ENCODE peak calls at places on chromosomes 3 and 15, in nine cellular contexts. Q, L, N, R, O, Z, T, M and K are unnamed samples.

GRCh38 chr3:48013288-48013980 is 2.8 kb downstream of the MAP4 start:
- DNase-seq in Q (no peak), L (no peak), N (no peak), R (peak), O (no peak), Z (no peak), T (peak), M (no peak), K (no peak)

GRCh38 chr3:38264779-38265178 is 833 bp upstream of the SLC22A13 start:
- DNase-seq in Q (no peak), L (no peak), N (no peak), R (no peak), O (no peak), Z (no peak), T (no peak), M (no peak), K (no peak)

GRCh38 chr15:43095708-43096347 is 10.0 kb downstream of the UBR1 start:
- DNase-seq in Q (no peak), L (no peak), N (no peak), R (no peak), O (no peak), Z (no peak), T (no peak), M (no peak), K (no peak)

GRCh38 chr15:90126457-90127435 is 24.5 kb upstream of the IDH2 start:
- DNase-seq in Q (no peak), L (no peak), N (no peak), R (no peak), O (no peak), Z (peak), T (no peak), M (peak), K (no peak)

GRCh38 chr15:63198752-63199250 is 9.4 kb downstream of the RAB8B start:
- DNase-seq in Q (no peak), L (no peak), N (no peak), R (no peak), O (no peak), Z (no peak), T (no peak), M (no peak), K (no peak)

GRCh38 chr3:160163259-160163878 is 61.9 kb upstream of the C3orf80 start:
- DNase-seq in Q (no peak), L (no peak), N (no peak), R (peak), O (no peak), Z (no peak), T (peak), M (no peak), K (no peak)

GRCh38 chr3:186901135-186901734 is 29.1 kb upstream of the ST6GAL1 start:
- DNase-seq in Q (no peak), L (no peak), N (no peak), R (no peak), O (no peak), Z (no peak), T (no peak), M (no peak), K (no peak)

GRCh38 chr3:151931171-151931570 is 57.7 kb downstream of the SUCNR1 start:
- DNase-seq in Q (no peak), L (no peak), N (no peak), R (no peak), O (no peak), Z (no peak), T (no peak), M (no peak), K (no peak)

GRCh38 chr15:67018026-67018425 is 47.4 kb upstream of the SMAD3 start:
- DNase-seq in Q (no peak), L (no peak), N (no peak), R (no peak), O (no peak), Z (no peak), T (no peak), M (no peak), K (no peak)

GRCh38 chr3:129530331-129530761 is 1.9 kb downstream of the RHO start:
- DNase-seq in Q (no peak), L (peak), N (no peak), R (peak), O (no peak), Z (no peak), T (no peak), M (no peak), K (no peak)

GRCh38 chr15:37931321-37931720 is 3.1 kb upstream of the TMCO5A start:
- DNase-seq in Q (no peak), L (no peak), N (no peak), R (no peak), O (no peak), Z (no peak), T (no peak), M (no peak), K (no peak)

GRCh38 chr3:148227534-148227933 is 470.2 kb upstream of the AGTR1 start:
- DNase-seq in Q (no peak), L (no peak), N (no peak), R (peak), O (no peak), Z (no peak), T (no peak), M (no peak), K (no peak)

GRCh38 chr15:28106294-28107110 is 7.4 kb upstream of the OCA2 start:
- DNase-seq in Q (peak), L (no peak), N (no peak), R (no peak), O (peak), Z (no peak), T (no peak), M (no peak), K (no peak)

GRCh38 chr3:1962531-1963090 is 136.1 kb upstream of the CNTN4 start:
- DNase-seq in Q (no peak), L (no peak), N (no peak), R (no peak), O (no peak), Z (no peak), T (no peak), M (no peak), K (no peak)

GRCh38 chr3:171347017-171347979 is 112.9 kb downstream of the TNIK start:
- DNase-seq in Q (no peak), L (no peak), N (peak), R (no peak), O (no peak), Z (no peak), T (peak), M (no peak), K (peak)

GRCh38 chr3:150421256-150421655 is 13.2 kb downstream of the TSC22D2 start:
- DNase-seq in Q (no peak), L (no peak), N (no peak), R (no peak), O (no peak), Z (no peak), T (no peak), M (no peak), K (no peak)

GRCh38 chr3:168517514-168518071 is 421.9 kb upstream of the GOLIM4 start:
- DNase-seq in Q (no peak), L (no peak), N (peak), R (no peak), O (no peak), Z (no peak), T (peak), M (no peak), K (peak)

GRCh38 chr15:88480981-88481380 is 13.5 kb downstream of the MRPS11 start:
- DNase-seq in Q (no peak), L (no peak), N (no peak), R (no peak), O (no peak), Z (no peak), T (no peak), M (no peak), K (no peak)

GRCh38 chr15:88477885-88478284 is 10.4 kb downstream of the MRPS11 start:
- DNase-seq in Q (no peak), L (no peak), N (no peak), R (no peak), O (no peak), Z (no peak), T (no peak), M (no peak), K (no peak)

GRCh38 chr15:88476635-88477038 is 9.1 kb downstream of the MRPS11 start:
- DNase-seq in Q (no peak), L (no peak), N (no peak), R (peak), O (no peak), Z (no peak), T (peak), M (no peak), K (no peak)

GRCh38 chr15:88477126-88477525 is 9.6 kb downstream of the MRPS11 start:
- DNase-seq in Q (no peak), L (no peak), N (no peak), R (no peak), O (no peak), Z (no peak), T (no peak), M (no peak), K (no peak)

DNA sequence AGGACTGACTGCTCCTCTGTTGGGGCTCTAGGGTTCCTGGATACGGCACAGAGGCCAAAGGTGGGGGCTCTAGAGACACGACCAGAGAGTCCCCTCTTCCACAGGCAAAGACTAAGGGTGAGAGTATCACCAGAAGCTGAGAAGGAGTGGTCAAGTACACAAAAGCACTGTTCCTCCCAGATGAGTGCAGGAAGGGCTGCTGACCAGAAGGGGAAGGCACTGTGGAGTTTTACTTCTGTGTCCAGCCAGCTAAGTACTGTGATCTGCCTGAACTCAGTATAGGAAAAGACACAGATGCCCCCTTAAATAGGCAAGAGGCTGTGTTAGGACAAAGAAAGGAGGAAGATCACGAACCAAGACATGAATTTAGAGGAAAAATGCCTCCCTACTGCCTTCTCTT is 11.7 kb downstream of the MRPS11 start:
- DNase-seq in Q (no peak), L (no peak), N (no peak), R (no peak), O (no peak), Z (no peak), T (no peak), M (no peak), K (no peak)
- TF ChIP-seq CTCF in Q (no peak), L (no peak), N (no peak), R (peak), O (no peak), Z (no peak), T (no peak), M (no peak), K (no peak)

GRCh38 chr3:27535809-27536392 is 51.7 kb upstream of the SLC4A7 start:
- DNase-seq in Q (no peak), L (no peak), N (no peak), R (no peak), O (no peak), Z (no peak), T (no peak), M (no peak), K (no peak)
- H3K4me3 ChIP-seq in Q (no peak), L (no peak), N (no peak), R (no peak), O (no peak), Z (no peak), T (no peak), M (no peak), K (no peak)

GRCh38 chr3:140708815-140709214 is 31.0 kb downstream of the TRIM42 start:
- DNase-seq in Q (no peak), L (no peak), N (no peak), R (no peak), O (no peak), Z (no peak), T (no peak), M (no peak), K (no peak)
- TF ChIP-seq CTCF in Q (no peak), L (no peak), N (no peak), R (no peak), O (no peak), Z (no peak), T (no peak), M (no peak), K (no peak)

GRCh38 chr3:193729601-193730000 is 136.6 kb downstream of the OPA1 start:
- DNase-seq in Q (no peak), L (no peak), N (no peak), R (no peak), O (no peak), Z (no peak), T (no peak), M (no peak), K (no peak)

GRCh38 chr3:193728429-193729087 is 135.6 kb downstream of the OPA1 start:
- DNase-seq in Q (no peak), L (no peak), N (no peak), R (no peak), O (no peak), Z (no peak), T (no peak), M (no peak), K (no peak)

GRCh38 chr3:193730498-193730897 is 137.5 kb downstream of the OPA1 start:
- DNase-seq in Q (no peak), L (no peak), N (no peak), R (no peak), O (no peak), Z (no peak), T (no peak), M (no peak), K (no peak)

GRCh38 chr3:193729088-193729465 is 136.1 kb downstream of the OPA1 start:
- DNase-seq in Q (no peak), L (no peak), N (no peak), R (no peak), O (no peak), Z (no peak), T (no peak), M (no peak), K (no peak)

DNA sequence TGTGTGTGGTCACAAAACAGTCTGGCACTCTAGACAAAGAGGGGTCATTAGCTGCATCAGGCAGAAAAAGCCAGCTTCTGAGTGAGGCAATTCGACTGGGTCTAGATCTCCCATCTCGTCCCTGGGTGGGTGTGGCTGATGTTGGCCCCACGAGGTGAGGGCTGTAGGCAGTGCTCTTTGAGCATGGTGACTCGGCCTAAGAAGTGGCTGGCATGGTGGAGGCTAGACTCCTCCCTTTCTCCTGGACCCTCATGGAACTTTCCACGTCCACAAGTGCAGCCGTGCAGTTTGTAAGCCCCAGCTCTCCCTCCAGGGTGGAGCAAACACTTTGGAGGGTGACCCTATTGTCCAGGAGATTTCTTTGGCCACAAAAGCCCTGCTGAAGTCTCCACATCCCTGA is 134.1 kb downstream of the OPA1 start:
- DNase-seq in Q (no peak), L (no peak), N (no peak), R (no peak), O (no peak), Z (no peak), T (no peak), M (no peak), K (no peak)
- H3K4me3 ChIP-seq in Q (no peak), L (no peak), N (no peak), R (no peak), O (no peak), Z (no peak), T (no peak), M (no peak), K (no peak)

GRCh38 chr3:194671900-194672808 is at the start of gene LSG1:
- DNase-seq in Q (peak), L (peak), N (peak), R (peak), O (peak), Z (peak), T (peak), M (peak), K (peak)
- TF ChIP-seq CTCF in Q (peak), L (no peak), N (no peak), R (no peak), O (no peak), Z (no peak), T (no peak), M (no peak), K (no peak)

GRCh38 chr3:50292924-50293801 is 934 bp upstream of the IFRD2 start:
- DNase-seq in Q (no peak), L (no peak), N (no peak), R (no peak), O (no peak), Z (no peak), T (no peak), M (no peak), K (no peak)
- H3K4me3 ChIP-seq in Q (peak), L (peak), N (peak), R (peak), O (peak), Z (no peak), T (peak), M (peak), K (peak)

GRCh38 chr3:141255864-141256263 is 24.2 kb downstream of the PXYLP1 start:
- DNase-seq in Q (no peak), L (no peak), N (no peak), R (no peak), O (no peak), Z (no peak), T (peak), M (no peak), K (no peak)
- TF ChIP-seq CTCF in Q (no peak), L (peak), N (peak), R (peak), O (peak), Z (peak), T (peak), M (peak), K (peak)

GRCh38 chr15:64246364-64247189 is 83.8 kb upstream of the PPIB start:
- DNase-seq in Q (no peak), L (peak), N (peak), R (peak), O (no peak), Z (no peak), T (peak), M (no peak), K (peak)
- H3K4me3 ChIP-seq in Q (no peak), L (no peak), N (no peak), R (no peak), O (no peak), Z (no peak), T (no peak), M (no peak), K (no peak)